ENCODE peak calls at places on chromosomes 7 and 10, in four cellular contexts. Z, H, J and Y are unnamed samples.

GRCh38 chr7:28629216-28629848 is 217.0 kb downstream of the CREB5 start:
- DNase-seq in Z (peak), H (no peak), J (no peak), Y (peak)

GRCh38 chr7:22356010-22356854 is 722 bp downstream of the RAPGEF5 start:
- DNase-seq in Z (peak), H (peak), J (peak), Y (no peak)

GRCh38 chr10:58282615-58283014 is 13.7 kb downstream of the CISD1 start:
- DNase-seq in Z (no peak), H (no peak), J (no peak), Y (no peak)

GRCh38 chr7:29487424-29487823 is 76.2 kb upstream of the PRR15 start:
- DNase-seq in Z (no peak), H (no peak), J (no peak), Y (no peak)

GRCh38 chr7:106108988-106109387 is 3.1 kb downstream of the SYPL1 start:
- DNase-seq in Z (no peak), H (no peak), J (no peak), Y (no peak)

GRCh38 chr10:27723436-27723835 is 22.2 kb downstream of the MKX start:
- DNase-seq in Z (no peak), H (no peak), J (no peak), Y (peak)

GRCh38 chr7:153370092-153370491 is 610.5 kb downstream of the ACTR3B start:
- DNase-seq in Z (no peak), H (no peak), J (no peak), Y (no peak)

GRCh38 chr7:52355059-52355458 is 680.4 kb upstream of the POM121L12 start:
- DNase-seq in Z (no peak), H (no peak), J (no peak), Y (no peak)

GRCh38 chr10:46006219-46006618 is 24.2 kb downstream of the NCOA4 start:
- DNase-seq in Z (no peak), H (no peak), J (no peak), Y (peak)

GRCh38 chr7:36764929-36765328 is 40.6 kb upstream of the AOAH start:
- DNase-seq in Z (no peak), H (no peak), J (no peak), Y (no peak)

GRCh38 chr7:132609906-132610520 is 33.7 kb upstream of the PLXNA4 start:
- DNase-seq in Z (no peak), H (no peak), J (no peak), Y (no peak)

GRCh38 chr7:149787428-149788299 is 14.3 kb upstream of the ZNF467 start:
- DNase-seq in Z (no peak), H (no peak), J (no peak), Y (peak)

GRCh38 chr10:78914502-78915330 is 154.1 kb upstream of the ZMIZ1 start:
- DNase-seq in Z (peak), H (no peak), J (peak), Y (no peak)

GRCh38 chr10:122019414-122019975 is 30.5 kb downstream of the TACC2 start:
- DNase-seq in Z (peak), H (peak), J (peak), Y (no peak)

GRCh38 chr7:149241695-149242094 is 2.2 kb downstream of the ZNF212 start:
- DNase-seq in Z (no peak), H (no peak), J (no peak), Y (no peak)

GRCh38 chr10:104806791-104807190 is 165.7 kb downstream of the SORCS3 start:
- DNase-seq in Z (no peak), H (no peak), J (no peak), Y (no peak)

GRCh38 chr10:13857465-13857864 is 270.7 kb downstream of the PRPF18 start:
- DNase-seq in Z (no peak), H (no peak), J (no peak), Y (no peak)

GRCh38 chr7:37311282-37311868 is 137.3 kb downstream of the ELMO1 start:
- DNase-seq in Z (peak), H (no peak), J (no peak), Y (peak)

GRCh38 chr7:43669286-43670081 is 59.8 kb downstream of the COA1 start:
- DNase-seq in Z (peak), H (peak), J (peak), Y (no peak)

GRCh38 chr7:143892527-143893300 is 9.3 kb downstream of the TCAF1 start:
- DNase-seq in Z (no peak), H (peak), J (no peak), Y (no peak)

GRCh38 chr10:43671659-43672555 is 23.2 kb upstream of the ZNF32 start:
- DNase-seq in Z (peak), H (peak), J (peak), Y (peak)

DNA sequence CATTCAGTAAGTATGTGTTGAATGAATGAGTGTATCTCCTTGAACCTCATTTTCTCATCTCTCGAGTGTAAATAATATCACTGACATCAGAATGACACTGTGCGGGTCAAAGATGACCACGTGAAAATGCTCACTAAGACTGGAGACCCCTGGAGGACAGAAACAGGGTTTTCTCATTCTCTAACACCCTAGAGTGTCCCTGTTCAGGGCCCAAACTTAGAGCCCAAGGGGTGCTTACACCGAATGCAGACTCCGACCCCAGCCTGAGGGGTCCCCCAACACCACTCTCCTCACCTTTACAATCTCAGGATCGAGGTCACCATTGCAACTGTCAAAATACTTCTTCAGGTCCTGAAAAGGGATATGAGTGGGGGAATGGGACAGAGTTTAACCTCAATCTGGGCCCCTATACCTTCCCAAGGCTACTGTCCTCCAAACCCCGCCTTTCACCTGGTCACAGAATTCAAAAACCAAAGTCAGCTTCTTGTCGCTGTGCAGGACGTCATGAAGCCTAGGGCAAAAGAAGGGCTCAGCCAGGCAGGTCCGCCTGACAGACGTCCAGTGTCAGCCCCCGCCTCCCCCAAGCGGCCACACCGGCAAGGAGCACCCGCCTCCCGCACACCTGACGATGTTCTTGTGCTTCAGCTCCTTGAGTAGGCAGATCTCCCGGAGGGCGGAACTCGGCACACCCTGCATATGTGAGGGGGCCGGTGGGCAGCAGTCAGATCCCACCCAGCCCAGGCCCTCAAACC is 1.2 kb downstream of the CDK5 start:
- DNase-seq in Z (no peak), H (no peak), J (no peak), Y (no peak)
- TF ChIP-seq CTCF in Z (no peak), H (no peak), J (no peak), Y (no peak)

GRCh38 chr7:31663072-31663471 is 23.9 kb upstream of the PPP1R17 start:
- DNase-seq in Z (no peak), H (no peak), J (no peak), Y (no peak)
- TF ChIP-seq CTCF in Z (no peak), H (no peak), J (no peak), Y (no peak)

GRCh38 chr10:71064413-71065118 is 147.8 kb upstream of the UNC5B start:
- DNase-seq in Z (no peak), H (no peak), J (no peak), Y (peak)
- TF ChIP-seq CTCF in Z (peak), H (no peak), J (no peak), Y (peak)

DNA sequence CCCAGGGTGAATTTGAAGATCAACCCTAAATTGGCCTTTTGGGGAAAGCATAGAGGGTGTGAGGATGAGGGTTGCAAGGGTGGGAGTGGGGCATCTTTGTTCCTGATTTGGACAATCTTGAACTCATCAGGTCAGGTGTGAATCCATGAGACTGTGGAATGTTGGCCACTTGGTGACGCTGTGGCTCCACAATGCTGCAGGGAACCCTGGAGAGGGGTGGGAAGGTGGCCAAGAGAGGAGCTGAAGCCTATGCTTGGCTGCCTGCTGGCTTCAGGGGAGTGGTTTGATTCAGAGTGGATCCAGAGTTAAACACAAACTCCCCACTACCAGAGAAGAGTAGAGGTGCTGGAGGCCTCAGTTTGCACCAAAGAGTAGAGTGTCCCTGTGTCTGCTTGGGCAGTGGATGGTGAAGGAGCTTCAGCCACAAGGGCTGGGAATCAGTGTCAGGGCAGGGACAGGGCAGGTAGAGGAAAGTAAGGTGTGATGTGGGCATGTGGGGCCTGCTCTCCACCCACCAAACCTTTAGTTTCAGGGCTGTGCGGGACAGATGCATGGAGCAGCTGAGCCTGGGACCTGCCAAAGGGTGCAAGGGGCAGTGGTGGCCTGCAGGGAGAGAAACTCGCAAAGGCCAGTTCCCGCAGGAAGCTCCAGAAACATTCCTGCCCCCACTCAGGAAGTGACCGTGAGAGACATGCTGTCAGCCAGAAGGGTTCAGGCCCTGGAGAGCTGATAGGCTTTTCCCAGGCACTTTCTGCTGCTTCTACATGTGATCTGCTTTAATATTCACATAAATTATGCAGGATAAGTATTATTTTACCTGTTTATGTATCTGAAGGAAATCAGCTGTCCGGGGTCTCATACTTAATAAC is 81.0 kb upstream of the PRSS58 start:
- DNase-seq in Z (no peak), H (no peak), J (no peak), Y (peak)
- TF ChIP-seq CTCF in Z (peak), H (no peak), J (no peak), Y (peak)